ENCODE peak calls at places on chromosomes 12 and 14, in six cellular contexts. N, P, W, U, I and F are unnamed samples.

GRCh38 chr12:1606021-1606622 is 11.7 kb upstream of the FBXL14 start:
- DNase-seq in N (no peak), P (no peak), W (peak; percentile 83), U (peak; percentile 97), I (peak; percentile 84), F (peak; percentile 93)

GRCh38 chr14:99728231-99728920 is 44.3 kb downstream of the CYP46A1 start:
- DNase-seq in N (no peak), P (no peak), W (no peak), U (no peak), I (no peak), F (no peak)

GRCh38 chr12:112839386-112839972 is 47.9 kb downstream of the RPH3A start:
- DNase-seq in N (no peak), P (no peak), W (peak; percentile 53), U (peak; percentile 10), I (peak; percentile 47), F (peak; percentile 92)

GRCh38 chr12:70321182-70321581 is 44.9 kb upstream of the KCNMB4 start:
- DNase-seq in N (no peak), P (no peak), W (no peak), U (no peak), I (no peak), F (no peak)

GRCh38 chr12:24760162-24760561 is 188.7 kb downstream of the BCAT1 start:
- DNase-seq in N (no peak), P (no peak), W (no peak), U (no peak), I (no peak), F (peak; percentile 56)

GRCh38 chr12:132423251-132424117 is 66.5 kb upstream of the FBRSL1 start:
- DNase-seq in N (no peak), P (no peak), W (no peak), U (no peak), I (no peak), F (peak; percentile 36)

GRCh38 chr12:78726854-78727253 is 137.7 kb upstream of the SYT1 start:
- DNase-seq in N (no peak), P (no peak), W (no peak), U (peak; percentile 57), I (no peak), F (peak; percentile 49)

GRCh38 chr12:105706321-105706972 is 376.0 kb downstream of the C12orf75 start:
- DNase-seq in N (peak; percentile 39), P (no peak), W (no peak), U (peak; percentile 84), I (peak; percentile 70), F (peak; percentile 89)

GRCh38 chr14:58353516-58354299 is 42.0 kb upstream of the TOMM20L start:
- DNase-seq in N (no peak), P (no peak), W (peak; percentile 5), U (no peak), I (no peak), F (no peak)

GRCh38 chr12:91249059-91250055 is 66.7 kb upstream of the DCN start:
- DNase-seq in N (no peak), P (no peak), W (no peak), U (no peak), I (no peak), F (no peak)

GRCh38 chr12:25694072-25694471 is 141.0 kb upstream of the LMNTD1 start:
- DNase-seq in N (no peak), P (no peak), W (peak; percentile 95), U (peak; percentile 31), I (peak; percentile 85), F (no peak)

GRCh38 chr14:101371691-101372493 is 189.4 kb upstream of the DIO3 start:
- DNase-seq in N (no peak), P (no peak), W (no peak), U (no peak), I (no peak), F (no peak)

GRCh38 chr14:97523936-97524335 is 726.8 kb downstream of the VRK1 start:
- DNase-seq in N (no peak), P (no peak), W (no peak), U (peak; percentile 62), I (no peak), F (peak; percentile 74)

GRCh38 chr12:96143392-96143791 is 50.8 kb upstream of the ELK3 start:
- DNase-seq in N (no peak), P (no peak), W (no peak), U (no peak), I (no peak), F (no peak)

GRCh38 chr12:15001733-15002471 is 29.1 kb downstream of the PDE6H start:
- DNase-seq in N (peak; percentile 33), P (no peak), W (peak; percentile 75), U (peak; percentile 8), I (peak; percentile 21), F (peak; percentile 67)

GRCh38 chr12:42985506-42985905 is 396.0 kb upstream of the PRICKLE1 start:
- DNase-seq in N (peak; percentile 46), P (peak; percentile 40), W (peak; percentile 66), U (no peak), I (peak; percentile 58), F (peak; percentile 99)

GRCh38 chr12:109547286-109547685 is 26.0 kb downstream of the MMAB start:
- DNase-seq in N (no peak), P (no peak), W (no peak), U (no peak), I (no peak), F (no peak)
- H4K8ac ChIP-seq in N (no peak overlapping the region), P (no peak overlapping the region), W (no peak overlapping the region), U (no peak overlapping the region), I (no peak overlapping the region), F (no peak overlapping the region)

DNA sequence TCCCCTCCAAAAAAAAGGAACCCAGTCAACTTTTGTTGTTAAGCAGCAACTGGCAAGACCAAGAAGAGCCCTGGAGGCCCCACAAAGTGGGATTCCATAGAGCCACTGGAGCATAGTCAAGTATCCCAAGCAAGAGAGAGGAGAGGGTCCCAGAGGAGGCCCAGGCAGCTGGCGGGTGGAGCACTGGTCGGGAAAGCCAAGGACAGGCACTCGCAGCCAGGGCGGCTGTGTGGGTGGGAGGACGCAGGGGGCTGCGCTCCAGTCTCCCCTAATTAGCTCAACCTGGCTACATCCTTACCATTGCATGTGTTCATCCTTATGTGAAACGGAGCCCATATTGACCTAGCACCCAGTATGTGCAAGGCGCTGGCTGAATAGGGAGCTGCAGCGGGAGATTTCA is 18.3 kb upstream of the ZFP36L1 start:
- DNase-seq in N (no peak), P (no peak), W (no peak), U (no peak), I (no peak), F (no peak)
- H2AK5ac ChIP-seq in N (no peak overlapping the region), P (peak overlapping the region; percentile 6), W (peak overlapping the region; percentile 36), U (peak overlapping the region; percentile 44), I (peak overlapping the region; percentile 56), F (no peak overlapping the region)

GRCh38 chr14:22866874-22867273 is 4.7 kb upstream of the LRP10 start:
- DNase-seq in N (no peak), P (no peak), W (no peak), U (no peak), I (no peak), F (no peak)

GRCh38 chr14:22872833-22873520 is 1.4 kb downstream of the LRP10 start:
- DNase-seq in N (no peak), P (no peak), W (no peak), U (no peak), I (no peak), F (no peak)

GRCh38 chr14:22871200-22871961 is at the start of gene LRP10:
- DNase-seq in N (no peak), P (peak; percentile 87), W (peak; percentile 91), U (peak; percentile 92), I (peak; percentile 75), F (peak; percentile 98)

GRCh38 chr14:22871962-22872832 is 657 bp downstream of the LRP10 start:
- DNase-seq in N (no peak), P (peak; percentile 88), W (peak; percentile 87), U (peak; percentile 93), I (peak; percentile 81), F (peak; percentile 97)

DNA sequence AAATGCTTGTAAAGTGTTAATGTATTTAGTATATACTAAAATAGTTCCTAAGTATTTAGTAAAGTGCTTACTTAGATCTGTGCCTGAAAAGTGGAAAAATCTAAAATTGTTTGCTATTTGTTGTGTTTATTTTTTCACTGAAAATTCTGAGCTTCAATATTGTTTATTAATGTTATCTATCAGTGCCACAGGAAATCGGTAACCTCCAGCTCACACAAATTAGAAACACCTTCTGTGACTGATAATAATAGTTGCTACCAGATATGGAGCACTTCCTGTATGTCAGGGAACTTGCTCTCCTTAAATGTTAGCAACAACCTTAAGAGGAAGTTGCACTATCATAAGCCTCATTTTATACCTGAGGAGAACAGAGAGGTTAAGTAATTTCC is 735 bp upstream of the LRP10 start:
- DNase-seq in N (no peak), P (no peak), W (no peak), U (no peak), I (no peak), F (no peak)
- H3K4me3 ChIP-seq in N (peak overlapping the region; percentile 64), P (peak overlapping the region; percentile 89), W (no peak overlapping the region), U (no peak overlapping the region), I (peak overlapping the region; percentile 79), F (no peak overlapping the region)

DNA sequence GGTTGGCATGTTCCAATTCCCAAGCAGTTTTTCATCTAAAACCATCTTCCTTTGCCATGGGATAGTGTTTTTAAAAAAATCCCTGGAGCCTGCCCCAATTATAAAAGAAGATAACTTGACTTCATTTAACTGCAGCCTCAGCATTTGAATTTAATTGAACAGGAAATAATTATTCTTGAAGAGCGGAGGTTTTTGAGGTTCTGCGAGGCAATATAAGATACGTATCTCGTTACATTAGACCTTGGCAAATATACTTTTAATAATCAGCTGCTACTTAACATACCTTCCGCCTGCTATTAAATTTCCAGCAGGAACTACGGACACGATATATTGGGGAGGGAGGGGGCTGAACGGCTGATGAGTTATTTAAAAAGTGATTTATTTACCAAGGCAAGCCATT is 65.1 kb upstream of the HSPB8 start:
- DNase-seq in N (no peak), P (no peak), W (no peak), U (no peak), I (no peak), F (no peak)
- H4K8ac ChIP-seq in N (no peak overlapping the region), P (no peak overlapping the region), W (no peak overlapping the region), U (no peak overlapping the region), I (no peak overlapping the region), F (no peak overlapping the region)

GRCh38 chr14:21558703-21559063 is 21.2 kb downstream of the OR10G3 start:
- DNase-seq in N (no peak), P (no peak), W (no peak), U (peak; percentile 45), I (no peak), F (no peak)
- H2AK5ac ChIP-seq in N (peak overlapping the region; percentile 86), P (no peak overlapping the region), W (no peak overlapping the region), U (no peak overlapping the region), I (no peak overlapping the region), F (no peak overlapping the region)